ENCODE peak calls at places on chromosomes 16 and 17, in six cellular contexts. One of them, this sample, is unnamed.

GRCh38 chr17:7814969-7815368 is 19.0 kb upstream of the KDM6B start:
- DNase-seq in astrocyte of the spinal cord: no peak
- DNase-seq in heart right ventricle: no peak
- DNase-seq in CD4-positive, alpha-beta T cell: no peak
- DNase-seq in GM12865: no peak
- DNase-seq in WTC11: no peak
- DNase-seq in this sample: no peak

GRCh38 chr17:17726721-17727060 is 45.4 kb downstream of the RAI1 start:
- DNase-seq in GM12865: no peak
- DNase-seq in heart right ventricle: no peak
- DNase-seq in CD4-positive, alpha-beta T cell: no peak
- DNase-seq in WTC11: no peak
- DNase-seq in astrocyte of the spinal cord: no peak
- DNase-seq in this sample: no peak

GRCh38 chr17:61411114-61411943 is 11.7 kb downstream of the TBX2 start:
- DNase-seq in WTC11: peak; percentile 61
- DNase-seq in CD4-positive, alpha-beta T cell: no peak
- DNase-seq in astrocyte of the spinal cord: peak; percentile 61
- DNase-seq in GM12865: no peak
- DNase-seq in heart right ventricle: peak; percentile 73
- DNase-seq in this sample: peak; percentile 51

GRCh38 chr17:78525511-78526160 is 51.6 kb downstream of the DNAH17 start:
- DNase-seq in WTC11: no peak
- DNase-seq in heart right ventricle: no peak
- DNase-seq in astrocyte of the spinal cord: no peak
- DNase-seq in CD4-positive, alpha-beta T cell: no peak
- DNase-seq in GM12865: no peak
- DNase-seq in this sample: no peak

GRCh38 chr17:59851431-59852375 is 41.0 kb downstream of the TUBD1 start:
- DNase-seq in heart right ventricle: no peak
- DNase-seq in GM12865: no peak
- DNase-seq in WTC11: no peak
- DNase-seq in astrocyte of the spinal cord: peak; percentile 90
- DNase-seq in CD4-positive, alpha-beta T cell: no peak
- DNase-seq in this sample: no peak

GRCh38 chr17:73423806-73424205 is 112.0 kb upstream of the CDC42EP4 start:
- DNase-seq in WTC11: no peak
- DNase-seq in CD4-positive, alpha-beta T cell: no peak
- DNase-seq in astrocyte of the spinal cord: no peak
- DNase-seq in GM12865: no peak
- DNase-seq in heart right ventricle: no peak
- DNase-seq in this sample: no peak

GRCh38 chr17:73401911-73402310 is 90.1 kb upstream of the CDC42EP4 start:
- DNase-seq in GM12865: peak; percentile 60
- DNase-seq in heart right ventricle: peak; percentile 71
- DNase-seq in astrocyte of the spinal cord: peak; percentile 37
- DNase-seq in WTC11: peak; percentile 63
- DNase-seq in CD4-positive, alpha-beta T cell: no peak
- DNase-seq in this sample: no peak

GRCh38 chr16:73071131-73071940 is 23.4 kb upstream of the ZFHX3 start:
- DNase-seq in astrocyte of the spinal cord: peak; percentile 67
- DNase-seq in WTC11: peak; percentile 71
- DNase-seq in heart right ventricle: no peak
- DNase-seq in GM12865: no peak
- DNase-seq in CD4-positive, alpha-beta T cell: no peak
- DNase-seq in this sample: no peak

GRCh38 chr17:74043976-74044375 is 159.5 kb upstream of the RPL38 start:
- DNase-seq in WTC11: no peak
- DNase-seq in CD4-positive, alpha-beta T cell: no peak
- DNase-seq in GM12865: no peak
- DNase-seq in heart right ventricle: no peak
- DNase-seq in astrocyte of the spinal cord: no peak
- DNase-seq in this sample: no peak

GRCh38 chr17:44587339-44587738 is 30.1 kb downstream of the FZD2 start:
- DNase-seq in GM12865: no peak
- DNase-seq in heart right ventricle: peak; percentile 62
- DNase-seq in WTC11: no peak
- DNase-seq in astrocyte of the spinal cord: peak; percentile 86
- DNase-seq in CD4-positive, alpha-beta T cell: no peak
- DNase-seq in this sample: no peak

GRCh38 chr16:66293207-66293735 is 73.2 kb upstream of the CDH5 start:
- DNase-seq in astrocyte of the spinal cord: no peak
- DNase-seq in GM12865: no peak
- DNase-seq in WTC11: no peak
- DNase-seq in CD4-positive, alpha-beta T cell: no peak
- DNase-seq in heart right ventricle: no peak
- DNase-seq in this sample: no peak

GRCh38 chr17:7656958-7657715 is 6.4 kb downstream of the ATP1B2 start:
- DNase-seq in heart right ventricle: peak; percentile 87
- DNase-seq in astrocyte of the spinal cord: no peak
- DNase-seq in CD4-positive, alpha-beta T cell: no peak
- DNase-seq in GM12865: no peak
- DNase-seq in WTC11: peak; percentile 94
- DNase-seq in this sample: no peak

GRCh38 chr16:49094471-49094870 is 187.2 kb downstream of the CBLN1 start:
- DNase-seq in astrocyte of the spinal cord: no peak
- DNase-seq in WTC11: no peak
- DNase-seq in GM12865: no peak
- DNase-seq in heart right ventricle: no peak
- DNase-seq in CD4-positive, alpha-beta T cell: no peak
- DNase-seq in this sample: no peak

GRCh38 chr17:65099475-65099874 is 37.7 kb upstream of the RGS9 start:
- DNase-seq in CD4-positive, alpha-beta T cell: no peak
- DNase-seq in WTC11: no peak
- DNase-seq in heart right ventricle: no peak
- DNase-seq in astrocyte of the spinal cord: no peak
- DNase-seq in GM12865: no peak
- DNase-seq in this sample: no peak

GRCh38 chr16:57134982-57135381 is 42.6 kb downstream of the CPNE2 start:
- DNase-seq in heart right ventricle: no peak
- DNase-seq in WTC11: no peak
- DNase-seq in GM12865: peak; percentile 46
- DNase-seq in CD4-positive, alpha-beta T cell: peak; percentile 19
- DNase-seq in astrocyte of the spinal cord: no peak
- DNase-seq in this sample: no peak

GRCh38 chr16:17770104-17770503 is 299.3 kb upstream of the XYLT1 start:
- DNase-seq in astrocyte of the spinal cord: no peak
- DNase-seq in WTC11: no peak
- DNase-seq in GM12865: no peak
- DNase-seq in heart right ventricle: no peak
- DNase-seq in CD4-positive, alpha-beta T cell: no peak
- DNase-seq in this sample: no peak

GRCh38 chr17:55062921-55063320 is 94.4 kb downstream of the STXBP4 start:
- DNase-seq in heart right ventricle: no peak
- DNase-seq in WTC11: no peak
- DNase-seq in astrocyte of the spinal cord: peak; percentile 57
- DNase-seq in GM12865: no peak
- DNase-seq in CD4-positive, alpha-beta T cell: no peak
- DNase-seq in this sample: no peak

GRCh38 chr16:89048871-89049422 is 44.7 kb upstream of the ACSF3 start:
- DNase-seq in heart right ventricle: no peak
- DNase-seq in CD4-positive, alpha-beta T cell: no peak
- DNase-seq in astrocyte of the spinal cord: no peak
- DNase-seq in WTC11: no peak
- DNase-seq in GM12865: no peak
- DNase-seq in this sample: no peak

GRCh38 chr17:78048346-78049292 is 79.9 kb downstream of the TMC6 start:
- DNase-seq in GM12865: no peak
- DNase-seq in astrocyte of the spinal cord: no peak
- DNase-seq in CD4-positive, alpha-beta T cell: no peak
- DNase-seq in WTC11: no peak
- DNase-seq in heart right ventricle: no peak
- DNase-seq in this sample: no peak

GRCh38 chr16:71474864-71475263 is 12.8 kb upstream of the ZNF23 start:
- DNase-seq in heart right ventricle: no peak
- DNase-seq in GM12865: no peak
- DNase-seq in astrocyte of the spinal cord: peak; percentile 86
- DNase-seq in CD4-positive, alpha-beta T cell: no peak
- DNase-seq in WTC11: no peak
- DNase-seq in this sample: no peak

GRCh38 chr17:49110504-49110903 is 22.1 kb upstream of the B4GALNT2 start:
- DNase-seq in CD4-positive, alpha-beta T cell: no peak
- DNase-seq in GM12865: no peak
- DNase-seq in heart right ventricle: no peak
- DNase-seq in WTC11: no peak
- DNase-seq in astrocyte of the spinal cord: no peak
- DNase-seq in this sample: no peak

GRCh38 chr17:1112875-1113274 is 66.9 kb downstream of the ABR start:
- DNase-seq in GM12865: no peak
- DNase-seq in CD4-positive, alpha-beta T cell: no peak
- DNase-seq in heart right ventricle: no peak
- DNase-seq in astrocyte of the spinal cord: no peak
- DNase-seq in WTC11: peak; percentile 39
- DNase-seq in this sample: no peak

GRCh38 chr17:41885733-41886132 is 20.5 kb upstream of the KLHL11 start:
- DNase-seq in heart right ventricle: no peak
- DNase-seq in WTC11: no peak
- DNase-seq in GM12865: no peak
- DNase-seq in CD4-positive, alpha-beta T cell: no peak
- DNase-seq in astrocyte of the spinal cord: no peak
- DNase-seq in this sample: no peak

GRCh38 chr16:84277244-84277823 is 17.3 kb upstream of the WFDC1 start:
- DNase-seq in astrocyte of the spinal cord: peak; percentile 44
- DNase-seq in WTC11: peak; percentile 83
- DNase-seq in GM12865: peak; percentile 61
- DNase-seq in CD4-positive, alpha-beta T cell: peak; percentile 72
- DNase-seq in heart right ventricle: peak; percentile 57
- DNase-seq in this sample: peak; percentile 72

GRCh38 chr17:81156866-81157805 is 8.2 kb upstream of the PVALEF start:
- DNase-seq in GM12865: no peak
- DNase-seq in WTC11: no peak
- DNase-seq in heart right ventricle: no peak
- DNase-seq in CD4-positive, alpha-beta T cell: no peak
- DNase-seq in astrocyte of the spinal cord: no peak
- DNase-seq in this sample: no peak

GRCh38 chr16:27723711-27724490 is 174.0 kb downstream of the KATNIP start:
- DNase-seq in heart right ventricle: no peak
- DNase-seq in GM12865: no peak
- DNase-seq in WTC11: no peak
- DNase-seq in astrocyte of the spinal cord: no peak
- DNase-seq in CD4-positive, alpha-beta T cell: no peak
- DNase-seq in this sample: no peak

GRCh38 chr17:48051706-48052486 is 3.7 kb downstream of the NFE2L1 start:
- DNase-seq in GM12865: no peak
- DNase-seq in WTC11: no peak
- DNase-seq in heart right ventricle: peak; percentile 92
- DNase-seq in CD4-positive, alpha-beta T cell: no peak
- DNase-seq in astrocyte of the spinal cord: peak; percentile 96
- DNase-seq in this sample: no peak
- TF ChIP-seq CTCF in GM12865: no peak
- TF ChIP-seq CTCF in WTC11: no peak
- TF ChIP-seq CTCF in heart right ventricle: no peak
- TF ChIP-seq CTCF in CD4-positive, alpha-beta T cell: no peak
- TF ChIP-seq CTCF in astrocyte of the spinal cord: no peak
- TF ChIP-seq CTCF in this sample: no peak

GRCh38 chr16:86521236-86522197 is 11.2 kb downstream of the FOXF1 start:
- DNase-seq in CD4-positive, alpha-beta T cell: no peak
- DNase-seq in GM12865: no peak
- DNase-seq in astrocyte of the spinal cord: no peak
- DNase-seq in heart right ventricle: no peak
- DNase-seq in WTC11: no peak
- DNase-seq in this sample: no peak
- TF ChIP-seq CTCF in CD4-positive, alpha-beta T cell: no peak
- TF ChIP-seq CTCF in GM12865: no peak
- TF ChIP-seq CTCF in astrocyte of the spinal cord: no peak
- TF ChIP-seq CTCF in heart right ventricle: no peak
- TF ChIP-seq CTCF in WTC11: no peak
- TF ChIP-seq CTCF in this sample: no peak

DNA sequence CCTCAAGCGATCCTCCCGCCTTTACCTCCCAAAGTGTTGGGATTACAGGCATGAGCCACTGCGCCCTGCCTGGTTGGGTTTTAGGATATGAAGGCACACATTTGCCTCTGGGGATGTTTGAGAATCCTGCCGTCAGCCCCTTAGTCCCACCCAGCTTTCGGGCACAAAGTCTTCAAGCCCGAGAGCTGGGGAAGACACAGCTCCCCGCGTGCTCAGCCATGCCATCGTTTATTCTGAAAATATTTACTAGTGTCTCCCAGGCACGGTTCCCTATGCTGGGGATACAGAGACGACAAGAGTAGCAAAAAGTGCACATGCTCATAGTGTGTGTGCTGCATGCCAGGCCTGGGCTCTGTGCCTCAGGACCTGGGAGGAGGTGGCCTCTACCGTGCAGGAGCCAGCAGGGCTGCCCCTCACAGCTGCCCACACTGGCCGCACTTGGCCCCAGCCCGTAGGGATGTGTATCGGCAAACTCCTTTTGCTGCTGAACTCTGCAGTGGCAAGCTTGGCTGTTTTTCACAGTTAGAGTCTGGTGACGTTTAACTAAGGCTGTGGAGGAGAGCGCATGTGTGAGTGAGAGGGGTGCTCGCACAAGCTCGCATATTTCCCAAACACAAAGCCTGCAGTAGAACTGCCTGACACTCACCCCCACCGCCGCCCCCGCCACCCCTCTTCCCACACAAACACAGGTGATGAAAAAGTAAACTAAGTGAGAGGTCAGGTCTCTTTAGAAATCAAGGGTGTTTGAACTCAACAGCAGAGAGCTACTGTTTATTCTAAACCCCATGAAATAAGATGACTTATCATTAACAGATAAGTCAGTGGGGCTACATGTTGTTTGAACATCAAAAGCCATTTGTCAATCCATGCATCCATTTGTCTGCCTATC is 266.4 kb downstream of the MRTFB start:
- DNase-seq in CD4-positive, alpha-beta T cell: no peak
- DNase-seq in astrocyte of the spinal cord: no peak
- DNase-seq in WTC11: no peak
- DNase-seq in GM12865: no peak
- DNase-seq in heart right ventricle: no peak
- DNase-seq in this sample: no peak
- TF ChIP-seq CTCF in CD4-positive, alpha-beta T cell: no peak
- TF ChIP-seq CTCF in astrocyte of the spinal cord: no peak
- TF ChIP-seq CTCF in WTC11: no peak
- TF ChIP-seq CTCF in GM12865: no peak
- TF ChIP-seq CTCF in heart right ventricle: no peak
- TF ChIP-seq CTCF in this sample: no peak

GRCh38 chr16:50245417-50246298 is 20.7 kb upstream of the ADCY7 start:
- DNase-seq in heart right ventricle: no peak
- DNase-seq in CD4-positive, alpha-beta T cell: no peak
- DNase-seq in GM12865: peak; percentile 61
- DNase-seq in WTC11: no peak
- DNase-seq in astrocyte of the spinal cord: peak; percentile 50
- DNase-seq in this sample: peak; percentile 90
- TF ChIP-seq CTCF in heart right ventricle: peak; percentile 36
- TF ChIP-seq CTCF in CD4-positive, alpha-beta T cell: no peak
- TF ChIP-seq CTCF in GM12865: peak; percentile 35
- TF ChIP-seq CTCF in WTC11: no peak
- TF ChIP-seq CTCF in astrocyte of the spinal cord: peak; percentile 14
- TF ChIP-seq CTCF in this sample: peak; percentile 52